ENCODE peak calls at places on chromosomes 1 and 21, in nine cellular contexts. A is endodermal cell, O is OCI-LY7, U is omental fat pad, K is Calu3, B is tibial nerve, J is lung, L is ovary, Z is neural crest cell. F is an unnamed sample.

GRCh38 chr1:224791362-224791941 is 138.0 kb upstream of the DNAH14 start:
- DNase-seq in B (no peak), Z (no peak), U (no peak), A (no peak), O (no peak), J (no peak), K (no peak), L (no peak), F (no peak)

GRCh38 chr1:234989479-234990327 is 138.9 kb downstream of the TOMM20 start:
- DNase-seq in B (no peak), A (no peak), O (no peak), Z (no peak), K (no peak), J (no peak), L (no peak), U (no peak), F (no peak)

GRCh38 chr1:223486366-223486765 is 93.2 kb downstream of the CCDC185 start:
- DNase-seq in K (no peak), L (no peak), Z (no peak), J (no peak), O (no peak), B (no peak), U (no peak), A (no peak), F (no peak)

GRCh38 chr1:6672558-6672957 is 29.1 kb downstream of the DNAJC11 start:
- DNase-seq in U (no peak), Z (no peak), A (no peak), O (no peak), K (no peak), L (no peak), J (no peak), B (no peak), F (no peak)

GRCh38 chr1:188782220-188782841 is 1695.3 kb downstream of the BRINP3 start:
- DNase-seq in L (no peak), K (peak), A (peak), O (peak), U (no peak), J (no peak), B (no peak), Z (peak), F (no peak)

GRCh38 chr1:221689138-221689537 is 52.8 kb downstream of the DUSP10 start:
- DNase-seq in O (no peak), K (peak), U (no peak), L (no peak), Z (no peak), J (no peak), B (no peak), A (no peak), F (no peak)

GRCh38 chr1:166507347-166507746 is 331.9 kb upstream of the POGK start:
- DNase-seq in K (no peak), A (no peak), L (no peak), B (no peak), J (no peak), U (no peak), Z (no peak), O (no peak), F (no peak)

GRCh38 chr1:218813247-218813646 is 360.4 kb upstream of the LYPLAL1 start:
- DNase-seq in U (no peak), K (no peak), Z (no peak), J (no peak), B (no peak), A (no peak), L (no peak), O (no peak), F (no peak)

GRCh38 chr21:41744028-41744940 is 22.6 kb downstream of the RIPK4 start:
- DNase-seq in B (no peak), U (no peak), A (no peak), L (no peak), Z (no peak), J (no peak), K (no peak), O (no peak), F (no peak)

GRCh38 chr1:113353581-113353980 is 36.7 kb upstream of the MAGI3 start:
- DNase-seq in A (no peak), J (no peak), B (no peak), K (no peak), U (no peak), O (no peak), Z (no peak), L (no peak), F (no peak)

GRCh38 chr1:212118872-212119260 is 83.3 kb downstream of the DTL start:
- DNase-seq in B (no peak), O (peak), K (no peak), L (no peak), Z (no peak), U (no peak), A (no peak), J (no peak), F (no peak)

GRCh38 chr1:43307458-43308158 is 6.8 kb downstream of the TIE1 start:
- DNase-seq in L (no peak), O (no peak), K (no peak), A (no peak), Z (no peak), B (no peak), U (no peak), J (no peak), F (no peak)

GRCh38 chr1:81190003-81190402 is 610.7 kb upstream of the ADGRL2 start:
- DNase-seq in O (no peak), J (no peak), U (no peak), B (no peak), Z (no peak), A (no peak), K (no peak), L (no peak), F (no peak)
- TF ChIP-seq CTCF in O (no peak), J (no peak), U (no peak), B (no peak), Z (no peak), A (no peak), K (no peak), L (no peak), F (no peak)

GRCh38 chr1:86150553-86151055 is 6.0 kb downstream of the COL24A1 start:
- DNase-seq in Z (no peak), L (no peak), A (no peak), O (no peak), J (no peak), K (no peak), B (no peak), U (no peak), F (no peak)

GRCh38 chr1:86151427-86151826 is 5.1 kb downstream of the COL24A1 start:
- DNase-seq in Z (no peak), J (no peak), B (no peak), U (no peak), A (no peak), K (no peak), L (no peak), O (no peak), F (no peak)

GRCh38 chr1:86149591-86149990 is 7.0 kb downstream of the COL24A1 start:
- DNase-seq in J (no peak), B (no peak), O (no peak), L (no peak), K (no peak), A (no peak), U (no peak), Z (no peak), F (no peak)

DNA sequence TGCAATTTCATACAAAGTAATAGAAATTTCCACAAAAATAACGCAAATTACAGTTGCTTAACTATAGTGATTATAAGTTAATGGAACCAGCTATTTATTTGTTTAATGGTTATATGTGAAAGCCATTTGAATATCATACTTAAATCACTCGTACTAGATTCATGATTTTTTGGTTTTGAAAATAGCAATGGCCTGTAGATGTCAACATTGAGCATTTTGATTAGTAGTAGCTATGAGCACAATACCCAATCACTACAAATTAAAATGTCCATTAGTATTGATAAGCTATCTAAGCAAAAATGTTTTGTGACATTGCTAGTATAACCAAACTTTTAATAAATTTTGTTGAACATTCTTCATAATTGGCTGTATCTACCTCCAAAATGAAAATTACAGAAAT is 10.0 kb downstream of the COL24A1 start:
- DNase-seq in L (no peak), K (no peak), B (no peak), Z (no peak), A (no peak), U (no peak), O (no peak), J (no peak), F (no peak)
- TF ChIP-seq CTCF in L (no peak), K (no peak), B (no peak), Z (peak), A (peak), U (no peak), O (peak), J (no peak), F (no peak)

DNA sequence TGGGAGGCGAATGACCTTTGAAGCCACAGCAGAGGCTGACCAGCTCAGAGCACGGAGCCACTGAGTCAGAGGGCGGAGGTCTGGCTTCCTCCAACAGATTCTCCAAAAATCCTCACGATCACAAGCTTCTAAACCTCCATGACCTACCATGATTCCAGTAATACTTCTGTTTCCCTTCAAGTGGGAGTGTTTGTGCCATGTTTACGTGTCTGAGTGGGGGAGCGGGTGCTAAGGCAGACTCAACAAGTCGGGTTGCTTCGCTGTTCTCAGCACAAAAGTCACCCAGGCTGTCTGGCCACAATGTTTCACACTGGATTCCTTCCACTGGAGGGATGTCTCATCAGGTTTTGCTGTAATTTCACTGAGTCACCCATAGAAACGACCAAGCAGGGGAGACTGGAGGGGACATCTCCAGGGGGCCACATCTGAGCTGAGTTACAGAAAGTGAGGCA is 86.2 kb downstream of the SLC66A1 start:
- DNase-seq in Z (no peak), A (no peak), O (no peak), U (no peak), B (no peak), K (no peak), J (peak), L (peak), F (no peak)
- TF ChIP-seq CTCF in Z (no peak), A (no peak), O (no peak), U (no peak), B (no peak), K (no peak), J (no peak), L (peak), F (no peak)

DNA sequence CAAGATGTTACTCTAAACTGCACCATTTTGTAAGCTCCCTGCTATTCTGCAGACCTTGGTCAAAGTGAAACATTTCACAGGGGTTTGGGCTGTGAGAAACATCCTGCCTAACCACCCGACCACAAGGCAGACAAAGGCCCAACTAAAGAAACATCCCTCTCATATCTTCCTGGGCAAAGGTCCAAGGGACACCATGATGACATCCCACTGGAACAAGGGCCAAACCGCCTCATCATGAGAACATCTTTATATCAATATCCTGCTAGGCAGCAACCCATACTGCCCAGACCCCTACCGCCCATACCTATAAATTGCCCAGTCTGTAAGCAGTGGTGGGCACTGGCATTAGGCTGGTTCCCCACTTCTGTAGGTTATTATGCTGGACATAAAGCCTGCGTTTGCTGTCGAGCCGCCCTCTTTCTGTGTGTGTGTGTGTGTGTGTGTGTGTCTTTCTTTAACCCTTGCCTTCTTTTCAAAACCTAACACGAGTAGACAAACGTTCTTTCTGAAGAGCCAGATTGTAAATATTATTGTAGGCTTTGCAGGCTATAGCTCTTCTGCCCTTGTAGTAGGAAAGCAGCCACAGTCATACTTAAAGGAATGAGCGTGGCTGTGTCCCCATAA is 1.0 kb upstream of the PPIE start:
- DNase-seq in K (no peak), Z (no peak), J (no peak), B (no peak), U (no peak), O (no peak), A (no peak), L (no peak), F (peak)
- TF ChIP-seq CTCF in K (no peak), Z (no peak), J (no peak), B (no peak), U (no peak), O (no peak), A (no peak), L (no peak), F (no peak)

GRCh38 chr1:31704261-31705079 is 653 bp upstream of the COL16A1 start:
- DNase-seq in U (no peak), J (no peak), Z (no peak), O (no peak), L (peak), K (no peak), A (peak), B (no peak), F (no peak)

GRCh38 chr1:31703431-31704260 is at the start of gene COL16A1:
- DNase-seq in J (peak), K (no peak), L (peak), Z (no peak), U (no peak), O (no peak), B (peak), A (peak), F (no peak)

GRCh38 chr1:31702836-31703404 is 897 bp downstream of the COL16A1 start:
- DNase-seq in L (no peak), Z (no peak), U (no peak), K (no peak), O (no peak), B (no peak), J (no peak), A (no peak), F (no peak)

GRCh38 chr1:31706384-31707058 is 2.7 kb upstream of the COL16A1 start:
- DNase-seq in J (no peak), Z (no peak), U (no peak), A (no peak), O (no peak), B (no peak), L (no peak), K (no peak), F (no peak)

GRCh38 chr1:31705080-31705866 is 1.5 kb upstream of the COL16A1 start:
- DNase-seq in Z (no peak), L (peak), O (peak), A (peak), U (no peak), K (peak), J (peak), B (peak), F (peak)
- TF ChIP-seq CTCF in Z (no peak), L (peak), O (peak), A (peak), U (no peak), K (no peak), J (no peak), B (peak), F (no peak)

GRCh38 chr1:181469829-181470228 is 13.5 kb upstream of the CACNA1E start:
- DNase-seq in B (no peak), O (no peak), L (peak), A (peak), J (no peak), K (peak), Z (no peak), U (no peak), F (no peak)
- TF ChIP-seq CTCF in B (no peak), O (no peak), L (peak), A (no peak), J (no peak), K (no peak), Z (no peak), U (no peak), F (no peak)

DNA sequence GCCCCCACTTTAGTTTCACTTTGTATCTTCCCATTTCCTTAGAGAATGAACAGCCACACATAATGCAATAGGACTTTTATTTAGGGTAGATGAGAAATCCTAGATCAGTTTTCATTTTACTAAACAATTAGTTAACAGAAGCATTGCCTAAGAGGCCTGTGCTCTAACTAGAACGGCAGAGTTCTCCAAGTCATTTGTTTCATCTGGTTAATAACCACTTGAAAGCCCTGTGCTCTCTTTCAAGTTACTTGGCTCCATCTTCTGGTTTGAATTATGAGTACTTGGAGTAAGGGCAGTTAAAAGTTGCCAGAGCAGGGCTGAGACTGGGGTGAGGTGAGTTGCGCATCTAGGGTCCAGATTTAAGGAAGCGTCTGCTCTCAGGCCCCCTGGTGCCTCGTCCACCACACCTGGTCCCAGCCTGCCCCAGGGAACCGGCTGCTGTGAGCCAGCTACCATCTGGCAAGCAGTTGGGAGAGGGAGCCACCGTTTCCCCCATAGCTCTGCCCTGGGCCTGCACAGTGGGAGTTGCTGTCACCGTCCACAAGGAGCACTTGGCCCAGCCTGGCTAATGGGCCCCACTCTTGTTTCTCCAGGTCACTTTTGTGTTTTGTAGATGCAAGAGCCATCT is 18.1 kb upstream of the SLC44A3 start:
- DNase-seq in K (peak), Z (peak), A (peak), J (no peak), U (no peak), L (peak), B (no peak), O (peak), F (no peak)
- TF ChIP-seq CTCF in K (peak), Z (peak), A (peak), J (no peak), U (no peak), L (peak), B (peak), O (peak), F (no peak)

DNA sequence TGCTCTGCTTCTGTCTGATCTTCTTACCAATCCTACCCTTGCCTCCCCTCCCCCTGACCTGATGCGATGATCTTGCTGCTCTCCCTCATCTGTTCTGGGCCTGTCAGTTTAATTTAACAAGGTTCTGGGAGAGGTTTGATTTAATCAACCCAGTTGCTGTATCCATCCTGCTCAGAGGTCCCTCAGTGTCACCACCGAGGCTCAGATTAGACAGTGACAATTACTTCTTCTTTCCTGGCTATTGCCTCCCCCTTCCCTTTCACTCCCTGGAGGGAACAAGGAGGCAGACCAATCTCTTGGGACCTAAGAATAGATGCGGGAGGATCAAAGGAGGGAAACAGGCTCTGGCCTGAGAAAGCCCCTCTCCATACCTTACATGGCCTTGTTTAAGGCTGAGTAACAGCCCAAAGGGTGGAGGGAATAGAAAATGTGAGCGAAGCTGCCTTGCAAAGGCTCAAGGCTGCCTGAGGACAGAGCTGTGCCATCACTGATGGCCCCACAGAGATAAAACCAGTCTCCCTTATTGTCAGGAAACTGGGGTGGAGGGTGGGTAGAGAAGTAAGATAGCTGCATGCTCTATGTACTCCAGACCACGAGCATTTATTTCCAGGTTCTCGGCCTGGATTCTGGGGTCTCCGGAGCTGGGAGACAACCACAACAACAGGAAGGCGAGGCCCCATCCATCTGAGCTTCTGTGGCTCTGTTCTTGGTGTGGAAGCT is 6.9 kb upstream of the DDX20 start:
- DNase-seq in L (no peak), K (no peak), U (no peak), O (no peak), B (no peak), A (no peak), Z (no peak), J (no peak), F (no peak)
- TF ChIP-seq CTCF in L (no peak), K (no peak), U (no peak), O (no peak), B (no peak), A (no peak), Z (no peak), J (no peak), F (no peak)

GRCh38 chr1:165056914-165057313 is 299.6 kb downstream of the LMX1A start:
- DNase-seq in A (no peak), Z (no peak), U (no peak), K (no peak), O (no peak), B (no peak), L (no peak), J (no peak), F (no peak)
- TF ChIP-seq CTCF in A (no peak), Z (no peak), U (no peak), K (no peak), O (no peak), B (no peak), L (no peak), J (no peak), F (no peak)

F was measured in natural killer cell.